ENCODE peak calls at places on chromosome 10, in six cellular contexts. S is KBM-7, V is IMR-90, E is NCI-H1694, X is BE2C, Q is hepatocyte. H is an unnamed sample.

GRCh38 chr10:78445308-78445707 is 411.6 kb downstream of the RPS24 start:
- DNase-seq in S (no peak), Q (no peak), E (no peak), V (no peak), X (no peak), H (no peak)

GRCh38 chr10:123538401-123539320 is 127.5 kb upstream of the GPR26 start:
- DNase-seq in X (no peak), V (no peak), S (peak), Q (no peak), E (no peak), H (no peak)

GRCh38 chr10:77415311-77415960 is 222.2 kb downstream of the KCNMA1 start:
- DNase-seq in X (no peak), Q (no peak), V (no peak), E (no peak), S (no peak), H (no peak)

GRCh38 chr10:86535057-86535882 is 13.7 kb upstream of the WAPL start:
- DNase-seq in E (no peak), S (no peak), Q (peak), X (no peak), V (no peak), H (no peak)

GRCh38 chr10:21499910-21500577 is 25.4 kb downstream of the SKIDA1 start:
- DNase-seq in Q (peak), V (no peak), S (no peak), X (no peak), E (no peak), H (no peak)

GRCh38 chr10:107986571-107986970 is 822.1 kb upstream of the SORCS1 start:
- DNase-seq in Q (no peak), X (no peak), V (no peak), E (no peak), S (no peak), H (no peak)

GRCh38 chr10:90289037-90289436 is 568.8 kb downstream of the HTR7 start:
- DNase-seq in E (no peak), S (no peak), V (peak), Q (no peak), X (no peak), H (no peak)

GRCh38 chr10:101889256-101890210 is 45.9 kb upstream of the KCNIP2 start:
- DNase-seq in Q (peak), S (peak), X (peak), V (peak), E (peak), H (peak)

GRCh38 chr10:11472158-11472753 is 139.2 kb downstream of the USP6NL start:
- DNase-seq in X (peak), Q (peak), E (peak), S (peak), V (peak), H (peak)

GRCh38 chr10:30704016-30704600 is 74.6 kb upstream of the LYZL2 start:
- DNase-seq in S (no peak), X (no peak), V (no peak), Q (no peak), E (no peak), H (peak)

GRCh38 chr10:99926925-99927718 is 82.6 kb downstream of the DNMBP start:
- DNase-seq in S (no peak), E (no peak), Q (peak), V (peak), X (peak), H (no peak)

GRCh38 chr10:16788125-16788524 is 29.1 kb downstream of the RSU1 start:
- DNase-seq in X (no peak), Q (no peak), E (no peak), S (no peak), V (no peak), H (no peak)

GRCh38 chr10:120950103-120950561 is 99.0 kb downstream of the WDR11 start:
- DNase-seq in E (no peak), V (peak), S (no peak), X (no peak), Q (peak), H (no peak)

GRCh38 chr10:7159517-7159916 is 251.3 kb downstream of the SFMBT2 start:
- DNase-seq in S (no peak), X (no peak), V (no peak), E (no peak), Q (no peak), H (no peak)

GRCh38 chr10:49562893-49563292 is 24.0 kb upstream of the ERCC6 start:
- DNase-seq in V (peak), E (no peak), Q (no peak), X (no peak), S (no peak), H (no peak)

GRCh38 chr10:125811251-125811650 is 11.8 kb downstream of the UROS start:
- DNase-seq in S (no peak), Q (no peak), V (no peak), E (no peak), X (no peak), H (no peak)

GRCh38 chr10:132904169-132904813 is 38.1 kb downstream of the CFAP46 start:
- DNase-seq in Q (peak), S (peak), E (peak), X (peak), V (peak), H (peak)

GRCh38 chr10:93071674-93072224 is 1.9 kb upstream of the CYP26A1 start:
- DNase-seq in V (no peak), S (no peak), E (no peak), X (no peak), Q (peak), H (no peak)

GRCh38 chr10:96440257-96441125 is 73.2 kb downstream of the TLL2 start:
- DNase-seq in V (no peak), X (no peak), E (no peak), S (no peak), Q (no peak), H (no peak)

GRCh38 chr10:129580897-129581296 is 113.9 kb downstream of the MGMT start:
- DNase-seq in V (no peak), Q (no peak), S (no peak), E (no peak), X (no peak), H (no peak)

GRCh38 chr10:48478980-48479811 is 125.7 kb downstream of the ARHGAP22 start:
- DNase-seq in Q (no peak), E (no peak), V (no peak), S (peak), X (no peak), H (no peak)

GRCh38 chr10:50506861-50507573 is 116.7 kb downstream of the SGMS1 start:
- DNase-seq in V (no peak), S (no peak), X (no peak), E (no peak), Q (no peak), H (no peak)

GRCh38 chr10:114276671-114277070 is 37.6 kb downstream of the VWA2 start:
- DNase-seq in S (no peak), V (no peak), X (peak), Q (no peak), E (no peak), H (no peak)

GRCh38 chr10:59240581-59241183 is 64.2 kb downstream of the PHYHIPL start:
- DNase-seq in V (peak), X (no peak), Q (peak), S (peak), E (peak), H (peak)

GRCh38 chr10:125263551-125263950 is 103.2 kb upstream of the CTBP2 start:
- DNase-seq in S (no peak), E (no peak), X (no peak), Q (no peak), V (peak), H (no peak)

GRCh38 chr10:114525368-114525949 is 121.2 kb upstream of the AFAP1L2 start:
- DNase-seq in Q (no peak), S (no peak), V (no peak), X (no peak), E (no peak), H (peak)

GRCh38 chr10:30210296-30210695 is 138.8 kb downstream of the MTPAP start:
- DNase-seq in S (no peak), X (no peak), Q (no peak), V (no peak), E (no peak), H (no peak)

GRCh38 chr10:103238506-103239252 is 7.0 kb upstream of the RPEL1 start:
- DNase-seq in S (peak), X (no peak), V (peak), Q (peak), E (no peak), H (no peak)

GRCh38 chr10:486668-487067 is 202.8 kb downstream of the DIP2C start:
- DNase-seq in Q (no peak), V (no peak), S (no peak), X (no peak), E (no peak), H (no peak)

GRCh38 chr10:88386878-88387773 is 196.0 kb downstream of the RNLS start:
- DNase-seq in S (peak), E (no peak), V (peak), Q (peak), X (peak), H (peak)

GRCh38 chr10:31134303-31134928 is 102.8 kb upstream of the ZNF438 start:
- DNase-seq in Q (peak), E (no peak), X (peak), S (peak), V (peak), H (no peak)

GRCh38 chr10:131838921-131839320 is 61.9 kb upstream of the PPP2R2D start:
- DNase-seq in V (no peak), E (no peak), Q (no peak), X (no peak), S (no peak), H (no peak)

GRCh38 chr10:52984169-52984568 is 211.6 kb upstream of the MBL2 start:
- DNase-seq in S (no peak), X (no peak), E (no peak), Q (no peak), V (peak), H (no peak)

GRCh38 chr10:100980327-100981110 is 6.8 kb downstream of the MRPL43 start:
- DNase-seq in Q (no peak), E (no peak), V (no peak), S (no peak), X (no peak), H (no peak)

GRCh38 chr10:17227367-17228080 is 517 bp upstream of the VIM start:
- DNase-seq in E (no peak), X (no peak), V (peak), S (peak), Q (no peak), H (peak)

GRCh38 chr10:557792-558328 is 131.6 kb downstream of the DIP2C start:
- DNase-seq in E (no peak), S (no peak), Q (no peak), X (peak), V (no peak), H (peak)

H was measured in NAMALWA.